ENCODE peak calls at places on chromosome 17, in five cellular contexts. V is gastroesophageal sphincter; P is activated T-cell treated with anti-CD3 and anti-CD28 coated beads, Interleukin-2, amount 50 U/mL, for 4 hours; B is stimulated activated effector memory CD8-positive, alpha-beta T cell treated with anti-CD3 and anti-CD28 coated beads, Interleukin-12 subunit alpha, Interleukin-12 subunit beta, amount 100 ng/mL, for 72 hours; S is naive B cell. E is an unnamed sample.

GRCh38 chr17:30552994-30553565 is 75.9 kb downstream of the GOSR1 start:
- ATAC-seq in B (no peak), P (no peak), S (no peak), V (no peak), E (no peak)

GRCh38 chr17:9346296-9346926 is 229.2 kb downstream of the STX8 start:
- ATAC-seq in V (no peak), B (peak), P (no peak), S (no peak), E (peak)

GRCh38 chr17:39903158-39903884 is 15.1 kb downstream of the GSDMB start:
- ATAC-seq in B (peak), S (no peak), V (no peak), P (peak), E (peak)

GRCh38 chr17:50728112-50728429 is 8.7 kb downstream of the LUC7L3 start:
- ATAC-seq in S (no peak), P (no peak), B (no peak), V (no peak), E (no peak)

GRCh38 chr17:62093188-62094155 is 28.4 kb upstream of the MED13 start:
- ATAC-seq in B (peak), P (peak), S (no peak), V (no peak), E (peak)

GRCh38 chr17:47953945-47954344 is 3.7 kb downstream of the PRR15L start:
- ATAC-seq in P (no peak), V (no peak), S (no peak), B (no peak), E (no peak)

GRCh38 chr17:29918016-29918415 is 12.0 kb downstream of the SSH2 start:
- ATAC-seq in S (no peak), B (no peak), V (no peak), P (no peak), E (no peak)

GRCh38 chr17:69651921-69652320 is 237.4 kb downstream of the MAP2K6 start:
- ATAC-seq in B (no peak), V (no peak), S (no peak), P (no peak), E (no peak)

GRCh38 chr17:69608808-69609494 is 194.5 kb downstream of the MAP2K6 start:
- ATAC-seq in V (peak), B (no peak), P (no peak), S (no peak), E (no peak)

GRCh38 chr17:2710804-2711607 is 558 bp downstream of the CLUH start:
- ATAC-seq in V (peak), P (peak), S (peak), B (peak), E (peak)

GRCh38 chr17:27320222-27320560 is 26.3 kb downstream of the WSB1 start:
- ATAC-seq in B (no peak), V (no peak), P (no peak), S (no peak), E (no peak)

GRCh38 chr17:72264682-72265405 is 144.0 kb downstream of the SOX9 start:
- ATAC-seq in V (no peak), P (no peak), B (no peak), S (no peak), E (no peak)

GRCh38 chr17:28972437-28972836 is 21.1 kb upstream of the PHF12 start:
- ATAC-seq in S (no peak), B (no peak), V (no peak), P (no peak), E (no peak)

GRCh38 chr17:19561697-19562318 is 28.2 kb downstream of the SLC47A1 start:
- ATAC-seq in S (no peak), P (no peak), V (no peak), B (no peak), E (no peak)

GRCh38 chr17:58232707-58233156 is 5.7 kb upstream of the LPO start:
- ATAC-seq in V (no peak), S (peak), B (peak), P (peak), E (peak)

GRCh38 chr17:51128089-51128488 is 7.4 kb upstream of the SPAG9 start:
- ATAC-seq in V (no peak), S (no peak), P (no peak), B (peak), E (peak)

GRCh38 chr17:59365383-59365981 is 34.0 kb downstream of the YPEL2 start:
- ATAC-seq in V (no peak), P (peak), S (peak), B (no peak), E (no peak)

GRCh38 chr17:4622375-4622774 is 19.1 kb downstream of the ALOX15 start:
- ATAC-seq in P (no peak), S (no peak), V (no peak), B (no peak), E (no peak)

GRCh38 chr17:43733956-43734355 is 24.6 kb downstream of the SOST start:
- ATAC-seq in P (no peak), S (no peak), B (no peak), V (no peak), E (no peak)

GRCh38 chr17:12302711-12303110 is 282.0 kb downstream of the MAP2K4 start:
- ATAC-seq in P (no peak), S (no peak), B (no peak), V (no peak), E (no peak)

GRCh38 chr17:13597723-13598347 is 3.9 kb downstream of the HS3ST3A1 start:
- ATAC-seq in B (no peak), S (no peak), P (no peak), V (no peak), E (peak)

GRCh38 chr17:15298176-15298575 is 33.0 kb upstream of the PMP22 start:
- ATAC-seq in S (no peak), V (no peak), P (no peak), B (no peak), E (no peak)

GRCh38 chr17:20206068-20206467 is 196.9 kb downstream of the SPECC1 start:
- ATAC-seq in V (no peak), S (no peak), B (peak), P (peak), E (no peak)

GRCh38 chr17:33520404-33521032 is 227.4 kb upstream of the ASIC2 start:
- ATAC-seq in V (no peak), B (no peak), S (no peak), P (no peak), E (peak)

GRCh38 chr17:4276514-4276913 is 12.7 kb upstream of the ANKFY1 start:
- ATAC-seq in B (no peak), V (no peak), S (no peak), P (no peak), E (no peak)

GRCh38 chr17:53548252-53548651 is 274.5 kb upstream of the KIF2B start:
- ATAC-seq in B (no peak), S (no peak), P (no peak), V (no peak), E (no peak)

GRCh38 chr17:80621335-80622169 is 76.9 kb downstream of the RPTOR start:
- ATAC-seq in V (no peak), B (no peak), P (no peak), S (no peak), E (no peak)

GRCh38 chr17:20063665-20064648 is 54.8 kb downstream of the SPECC1 start:
- ATAC-seq in V (peak), S (no peak), B (peak), P (peak), E (peak)

GRCh38 chr17:62827722-62828498 is 19.8 kb upstream of the MARCHF10 start:
- ATAC-seq in S (no peak), P (no peak), V (no peak), B (no peak), E (no peak)

GRCh38 chr17:60372790-60373483 is 19.0 kb downstream of the USP32 start:
- ATAC-seq in P (peak), B (peak), S (no peak), V (no peak), E (peak)

GRCh38 chr17:5014357-5014756 is 16.6 kb downstream of the KIF1C start:
- ATAC-seq in B (no peak), P (no peak), V (no peak), S (no peak), E (no peak)

GRCh38 chr17:40551874-40552768 is 13.2 kb downstream of the CCR7 start:
- ATAC-seq in B (no peak), P (no peak), V (no peak), S (no peak), E (peak)

GRCh38 chr17:72467841-72468653 is 347.2 kb downstream of the SOX9 start:
- ATAC-seq in B (no peak), P (no peak), S (no peak), V (no peak), E (no peak)

GRCh38 chr17:37476431-37477130 is 13.1 kb upstream of the DUSP14 start:
- ATAC-seq in V (peak), S (no peak), B (no peak), P (no peak), E (no peak)

GRCh38 chr17:8056232-8056975 is 17.5 kb downstream of the ALOX15B start:
- ATAC-seq in S (peak), P (peak), B (peak), V (peak), E (peak)

GRCh38 chr17:1474402-1475189 is 17.9 kb downstream of the MYO1C start:
- ATAC-seq in V (no peak), B (no peak), P (no peak), S (peak), E (no peak)

GRCh38 chr17:50075446-50076032 is 19.6 kb upstream of the PDK2 start:
- ATAC-seq in P (no peak), S (no peak), B (no peak), V (peak), E (no peak)

GRCh38 chr17:4519361-4519788 is 20.7 kb downstream of the SPNS2 start:
- ATAC-seq in B (no peak), P (no peak), V (peak), S (no peak), E (no peak)

GRCh38 chr17:82432017-82432416 is 13.6 kb upstream of the OGFOD3 start:
- ATAC-seq in P (no peak), B (no peak), V (no peak), S (no peak), E (no peak)

GRCh38 chr17:75535119-75535537 is 9.6 kb downstream of the LLGL2 start:
- ATAC-seq in P (peak), B (peak), S (peak), V (no peak), E (peak)

E was measured in activated T-helper 17 cell treated with anti-CD3 and anti-CD28 coated beads, Interleukin-2, amount 50 U/mL, for 72 hours.